ENCODE peak calls at places on chromosome 13, in six cellular contexts. V is NCI-H1048; J is stimulated activated CD4-positive, alpha-beta T cell treated with anti-CD3 and anti-CD28 coated beads, Interleukin-15, amount 100 ng/mL, for 1 hour; E is RWPE1; M is GM12865; L is HL-60. S is an unnamed sample.

GRCh38 chr13:37492741-37493514 is 105.6 kb downstream of the POSTN start:
- DNase-seq in V (no peak), J (no peak), E (no peak), M (no peak), L (no peak), S (no peak)

GRCh38 chr13:97321616-97322321 is 99.6 kb downstream of the MBNL2 start:
- DNase-seq in V (no peak), J (no peak), E (no peak), M (no peak), L (no peak), S (no peak)

GRCh38 chr13:57813641-57814040 is 182.1 kb downstream of the PCDH17 start:
- DNase-seq in V (no peak), J (no peak), E (no peak), M (no peak), L (no peak), S (no peak)

GRCh38 chr13:21076265-21076653 is 14.9 kb upstream of the LATS2 start:
- DNase-seq in V (no peak), J (no peak), E (no peak), M (no peak), L (no peak), S (peak; percentile 76)

GRCh38 chr13:38308736-38309135 is 40.9 kb upstream of the UFM1 start:
- DNase-seq in V (no peak), J (no peak), E (peak; percentile 82), M (no peak), L (no peak), S (no peak)

GRCh38 chr13:36820222-36820621 is 1.2 kb downstream of the RFXAP start:
- DNase-seq in V (no peak), J (no peak), E (no peak), M (peak; percentile 65), L (no peak), S (no peak)

GRCh38 chr13:77918391-77919261 is at the start of gene EDNRB:
- DNase-seq in V (no peak), J (no peak), E (peak; percentile 26), M (peak; percentile 25), L (peak; percentile 62), S (peak; percentile 77)

GRCh38 chr13:25249001-25249543 is 38.2 kb downstream of the MTMR6 start:
- DNase-seq in V (no peak), J (no peak), E (no peak), M (peak; percentile 48), L (peak; percentile 63), S (peak; percentile 21)

GRCh38 chr13:99721606-99722384 is 220.5 kb downstream of the TM9SF2 start:
- DNase-seq in V (no peak), J (no peak), E (no peak), M (peak; percentile 60), L (peak; percentile 50), S (no peak)

GRCh38 chr13:26500618-26501320 is 56.7 kb upstream of the WASF3 start:
- DNase-seq in V (no peak), J (no peak), E (no peak), M (no peak), L (no peak), S (no peak)

S was measured in H7.